ENCODE peak calls at places on chromosomes 11 and 22, in nine cellular contexts. D, N, B, T, Y, H, E, X and R are unnamed samples.

GRCh38 chr11:81987829-81988472 is 745.7 kb downstream of the FAM181B start:
- DNase-seq in D (peak), N (no peak), B (no peak), T (no peak), Y (no peak), H (no peak), E (peak), X (peak), R (no peak)

GRCh38 chr11:93113824-93114223 is 84.0 kb downstream of the SLC36A4 start:
- DNase-seq in D (no peak), N (no peak), B (no peak), T (no peak), Y (no peak), H (no peak), E (no peak), X (no peak), R (peak)

GRCh38 chr11:19954899-19955298 is 205.4 kb downstream of the DBX1 start:
- DNase-seq in D (no peak), N (no peak), B (no peak), T (no peak), Y (no peak), H (no peak), E (no peak), X (no peak), R (no peak)

GRCh38 chr22:22728382-22728781 is 84.0 kb downstream of the GGTLC2 start:
- DNase-seq in D (no peak), N (no peak), B (no peak), T (no peak), Y (no peak), H (no peak), E (no peak), X (no peak), R (no peak)

GRCh38 chr22:39303358-39303757 is 16.1 kb downstream of the RPL3 start:
- DNase-seq in D (no peak), N (no peak), B (no peak), T (no peak), Y (no peak), H (no peak), E (no peak), X (no peak), R (no peak)

GRCh38 chr11:109221190-109221589 is 200.8 kb upstream of the C11orf87 start:
- DNase-seq in D (no peak), N (no peak), B (no peak), T (no peak), Y (no peak), H (no peak), E (no peak), X (no peak), R (no peak)

GRCh38 chr11:96098511-96099241 is 174.8 kb upstream of the MTMR2 start:
- DNase-seq in D (no peak), N (no peak), B (peak), T (no peak), Y (no peak), H (no peak), E (no peak), X (no peak), R (no peak)

GRCh38 chr11:13781153-13781552 is 112.7 kb downstream of the FAR1 start:
- DNase-seq in D (no peak), N (no peak), B (no peak), T (peak), Y (no peak), H (no peak), E (no peak), X (no peak), R (no peak)

GRCh38 chr22:17120281-17120680 is 879 bp downstream of the TMEM121B start:
- DNase-seq in D (no peak), N (peak), B (peak), T (no peak), Y (no peak), H (peak), E (peak), X (no peak), R (no peak)

GRCh38 chr11:8239536-8240228 is 24.0 kb downstream of the LMO1 start:
- DNase-seq in D (no peak), N (no peak), B (no peak), T (no peak), Y (no peak), H (no peak), E (no peak), X (no peak), R (no peak)

GRCh38 chr11:10628506-10629236 is 60.2 kb upstream of the LYVE1 start:
- DNase-seq in D (no peak), N (no peak), B (no peak), T (peak), Y (no peak), H (peak), E (no peak), X (no peak), R (no peak)

GRCh38 chr11:41497974-41498373 is 38.5 kb upstream of the LRRC4C start:
- DNase-seq in D (peak), N (no peak), B (no peak), T (no peak), Y (no peak), H (no peak), E (no peak), X (no peak), R (no peak)

GRCh38 chr11:76670475-76671235 is at the start of gene LRRC32:
- DNase-seq in D (peak), N (no peak), B (no peak), T (no peak), Y (no peak), H (no peak), E (no peak), X (no peak), R (peak)

GRCh38 chr11:2207773-2208621 is 36.4 kb upstream of the TH start:
- DNase-seq in D (no peak), N (no peak), B (no peak), T (no peak), Y (no peak), H (peak), E (no peak), X (no peak), R (no peak)

GRCh38 chr11:79864882-79865281 is 424.1 kb upstream of the TENM4 start:
- DNase-seq in D (no peak), N (no peak), B (no peak), T (peak), Y (no peak), H (no peak), E (no peak), X (peak), R (peak)

GRCh38 chr11:102192349-102193066 is 82.3 kb downstream of the YAP1 start:
- DNase-seq in D (no peak), N (no peak), B (no peak), T (no peak), Y (no peak), H (no peak), E (no peak), X (no peak), R (no peak)

GRCh38 chr22:24230911-24231656 is 13.8 kb downstream of the GGT5 start:
- DNase-seq in D (no peak), N (no peak), B (no peak), T (no peak), Y (no peak), H (peak), E (no peak), X (no peak), R (peak)

GRCh38 chr11:121553367-121553766 is 100.6 kb upstream of the SORL1-AS1 start:
- DNase-seq in D (no peak), N (no peak), B (no peak), T (no peak), Y (no peak), H (no peak), E (no peak), X (no peak), R (no peak)

GRCh38 chr11:17208257-17208999 is 642 bp upstream of the PIK3C2A start:
- DNase-seq in D (no peak), N (peak), B (peak), T (peak), Y (peak), H (no peak), E (no peak), X (peak), R (peak)

GRCh38 chr11:69301033-69301490 is 7.1 kb downstream of the MYEOV start:
- DNase-seq in D (no peak), N (no peak), B (no peak), T (no peak), Y (no peak), H (no peak), E (no peak), X (no peak), R (no peak)

GRCh38 chr11:73655686-73656085 is 9.3 kb downstream of the PLEKHB1 start:
- DNase-seq in D (no peak), N (no peak), B (no peak), T (no peak), Y (no peak), H (no peak), E (no peak), X (no peak), R (no peak)

GRCh38 chr11:48019230-48019584 is 38.8 kb downstream of the PTPRJ start:
- DNase-seq in D (no peak), N (no peak), B (no peak), T (no peak), Y (no peak), H (no peak), E (no peak), X (no peak), R (no peak)

GRCh38 chr11:71182791-71183556 is 69.4 kb downstream of the SHANK2 start:
- DNase-seq in D (no peak), N (no peak), B (no peak), T (no peak), Y (no peak), H (no peak), E (no peak), X (no peak), R (peak)

GRCh38 chr11:92329644-92330043 is 105.0 kb downstream of the FAT3 start:
- DNase-seq in D (no peak), N (no peak), B (peak), T (no peak), Y (no peak), H (no peak), E (no peak), X (peak), R (no peak)

GRCh38 chr11:69013009-69013951 is at the start of gene MRGPRF:
- DNase-seq in D (no peak), N (no peak), B (peak), T (no peak), Y (peak), H (no peak), E (no peak), X (peak), R (no peak)

GRCh38 chr22:36180038-36180880 is 19.7 kb upstream of the APOL3 start:
- DNase-seq in D (peak), N (peak), B (peak), T (peak), Y (peak), H (peak), E (no peak), X (peak), R (no peak)

GRCh38 chr22:32745251-32745995 is 56.1 kb upstream of the TIMP3 start:
- DNase-seq in D (peak), N (no peak), B (peak), T (no peak), Y (peak), H (no peak), E (no peak), X (no peak), R (no peak)

GRCh38 chr11:1022411-1022810 is 14.1 kb downstream of the MUC6 start:
- DNase-seq in D (no peak), N (no peak), B (no peak), T (no peak), Y (no peak), H (no peak), E (no peak), X (no peak), R (no peak)

GRCh38 chr11:75201771-75202170 is 38.8 kb upstream of the TPBGL start:
- DNase-seq in D (no peak), N (no peak), B (no peak), T (no peak), Y (no peak), H (no peak), E (no peak), X (no peak), R (no peak)

GRCh38 chr11:2100361-2101170 is 38.6 kb downstream of the IGF2 start:
- DNase-seq in D (no peak), N (no peak), B (no peak), T (peak), Y (no peak), H (no peak), E (no peak), X (no peak), R (no peak)

GRCh38 chr22:50326959-50327710 is at the start of gene DENND6B:
- DNase-seq in D (peak), N (peak), B (peak), T (peak), Y (peak), H (peak), E (no peak), X (peak), R (peak)